ENCODE peak calls at places on chromosomes 12 and 14, in six cellular contexts. C is CD4-positive, alpha-beta T cell; K is T-helper 1 cell; V is left lung; P is AG04450; H is T1000. A is an unnamed sample.

GRCh38 chr12:45725631-45726593 is 3.6 kb upstream of the ARID2 start:
- DNase-seq in C (no peak), K (no peak), V (no peak), P (no peak), H (peak), A (no peak)

GRCh38 chr14:64478634-64479250 is 13.4 kb downstream of the AKAP5 start:
- DNase-seq in C (no peak), K (no peak), V (no peak), P (no peak), H (no peak), A (no peak)

GRCh38 chr12:128114485-128114884 is 152.5 kb upstream of the TMEM132C start:
- DNase-seq in C (no peak), K (no peak), V (no peak), P (no peak), H (no peak), A (no peak)

GRCh38 chr12:110561471-110562201 is 21.5 kb downstream of the PPTC7 start:
- DNase-seq in C (no peak), K (no peak), V (no peak), P (no peak), H (no peak), A (no peak)

GRCh38 chr12:57740656-57741412 is 2.3 kb upstream of the AGAP2 start:
- DNase-seq in C (peak), K (peak), V (no peak), P (no peak), H (no peak), A (peak)

GRCh38 chr14:75587388-75587787 is 9.0 kb downstream of the FLVCR2 start:
- DNase-seq in C (no peak), K (no peak), V (no peak), P (no peak), H (no peak), A (no peak)

GRCh38 chr12:93824514-93825500 is 147.6 kb downstream of the CRADD start:
- DNase-seq in C (no peak), K (no peak), V (no peak), P (no peak), H (no peak), A (no peak)

GRCh38 chr14:95562892-95563685 is 28.2 kb downstream of the GLRX5 start:
- DNase-seq in C (no peak), K (no peak), V (no peak), P (no peak), H (no peak), A (no peak)

GRCh38 chr12:24840046-24840800 is 108.7 kb downstream of the BCAT1 start:
- DNase-seq in C (no peak), K (no peak), V (no peak), P (no peak), H (no peak), A (no peak)